ENCODE peak calls at places on chromosomes 16 and 17, in seven cellular contexts. One of them, this sample, is unnamed.

GRCh38 chr17:73458191-73458590 is 146.4 kb upstream of the CDC42EP4 start:
- DNase-seq in mesothelial cell of epicardium: no peak
- DNase-seq in A549: no peak
- DNase-seq in neural crest cell: no peak
- DNase-seq in fibroblast of the aortic adventitia: no peak
- DNase-seq in H9: no peak
- DNase-seq in cardiac muscle cell: no peak
- DNase-seq in this sample: no peak

GRCh38 chr17:47204722-47205418 is 4.3 kb upstream of the MYL4 start:
- DNase-seq in mesothelial cell of epicardium: no peak
- DNase-seq in A549: no peak
- DNase-seq in neural crest cell: no peak
- DNase-seq in fibroblast of the aortic adventitia: peak
- DNase-seq in H9: no peak
- DNase-seq in cardiac muscle cell: no peak
- DNase-seq in this sample: no peak

GRCh38 chr17:3557768-3558583 is at the start of gene TRPV3:
- DNase-seq in mesothelial cell of epicardium: no peak
- DNase-seq in A549: no peak
- DNase-seq in neural crest cell: no peak
- DNase-seq in fibroblast of the aortic adventitia: peak
- DNase-seq in H9: peak
- DNase-seq in cardiac muscle cell: no peak
- DNase-seq in this sample: no peak

GRCh38 chr17:44005865-44006580 is 1.6 kb downstream of the NAGS start:
- DNase-seq in mesothelial cell of epicardium: no peak
- DNase-seq in A549: peak
- DNase-seq in neural crest cell: peak
- DNase-seq in fibroblast of the aortic adventitia: no peak
- DNase-seq in H9: peak
- DNase-seq in cardiac muscle cell: peak
- DNase-seq in this sample: no peak

GRCh38 chr17:46820592-46821450 is 2.3 kb upstream of the WNT3 start:
- DNase-seq in mesothelial cell of epicardium: no peak
- DNase-seq in A549: no peak
- DNase-seq in neural crest cell: no peak
- DNase-seq in fibroblast of the aortic adventitia: no peak
- DNase-seq in H9: peak
- DNase-seq in cardiac muscle cell: no peak
- DNase-seq in this sample: no peak

GRCh38 chr17:82300707-82301270 is 16.6 kb downstream of the CD7 start:
- DNase-seq in mesothelial cell of epicardium: no peak
- DNase-seq in A549: peak
- DNase-seq in neural crest cell: peak
- DNase-seq in fibroblast of the aortic adventitia: peak
- DNase-seq in H9: peak
- DNase-seq in cardiac muscle cell: peak
- DNase-seq in this sample: no peak

GRCh38 chr16:3022208-3022696 is 1.5 kb downstream of the HCFC1R1 start:
- DNase-seq in mesothelial cell of epicardium: peak
- DNase-seq in A549: peak
- DNase-seq in neural crest cell: no peak
- DNase-seq in fibroblast of the aortic adventitia: peak
- DNase-seq in H9: peak
- DNase-seq in cardiac muscle cell: peak
- DNase-seq in this sample: no peak

GRCh38 chr17:21108651-21109050 is 18.1 kb upstream of the DHRS7B start:
- DNase-seq in mesothelial cell of epicardium: no peak
- DNase-seq in A549: no peak
- DNase-seq in neural crest cell: no peak
- DNase-seq in fibroblast of the aortic adventitia: no peak
- DNase-seq in H9: no peak
- DNase-seq in cardiac muscle cell: no peak
- DNase-seq in this sample: no peak

GRCh38 chr16:15457390-15457789 is 23.0 kb downstream of the BMERB1 start:
- DNase-seq in mesothelial cell of epicardium: no peak
- DNase-seq in A549: no peak
- DNase-seq in neural crest cell: no peak
- DNase-seq in fibroblast of the aortic adventitia: no peak
- DNase-seq in H9: no peak
- DNase-seq in cardiac muscle cell: no peak
- DNase-seq in this sample: peak

GRCh38 chr17:28684963-28685362 is 23.0 kb downstream of the SUPT6H start:
- DNase-seq in mesothelial cell of epicardium: no peak
- DNase-seq in A549: peak
- DNase-seq in neural crest cell: no peak
- DNase-seq in fibroblast of the aortic adventitia: peak
- DNase-seq in H9: no peak
- DNase-seq in cardiac muscle cell: no peak
- DNase-seq in this sample: no peak

GRCh38 chr16:2741168-2741567 is 11.3 kb upstream of the SRRM2 start:
- DNase-seq in mesothelial cell of epicardium: no peak
- DNase-seq in A549: no peak
- DNase-seq in neural crest cell: no peak
- DNase-seq in fibroblast of the aortic adventitia: no peak
- DNase-seq in H9: no peak
- DNase-seq in cardiac muscle cell: no peak
- DNase-seq in this sample: no peak

GRCh38 chr17:1315409-1315808 is 35.9 kb downstream of the TRARG1 start:
- DNase-seq in mesothelial cell of epicardium: no peak
- DNase-seq in A549: no peak
- DNase-seq in neural crest cell: no peak
- DNase-seq in fibroblast of the aortic adventitia: no peak
- DNase-seq in H9: no peak
- DNase-seq in cardiac muscle cell: no peak
- DNase-seq in this sample: no peak

GRCh38 chr17:33109331-33110072 is 117.9 kb downstream of the SPACA3 start:
- DNase-seq in mesothelial cell of epicardium: no peak
- DNase-seq in A549: no peak
- DNase-seq in neural crest cell: no peak
- DNase-seq in fibroblast of the aortic adventitia: no peak
- DNase-seq in H9: no peak
- DNase-seq in cardiac muscle cell: no peak
- DNase-seq in this sample: no peak

DNA sequence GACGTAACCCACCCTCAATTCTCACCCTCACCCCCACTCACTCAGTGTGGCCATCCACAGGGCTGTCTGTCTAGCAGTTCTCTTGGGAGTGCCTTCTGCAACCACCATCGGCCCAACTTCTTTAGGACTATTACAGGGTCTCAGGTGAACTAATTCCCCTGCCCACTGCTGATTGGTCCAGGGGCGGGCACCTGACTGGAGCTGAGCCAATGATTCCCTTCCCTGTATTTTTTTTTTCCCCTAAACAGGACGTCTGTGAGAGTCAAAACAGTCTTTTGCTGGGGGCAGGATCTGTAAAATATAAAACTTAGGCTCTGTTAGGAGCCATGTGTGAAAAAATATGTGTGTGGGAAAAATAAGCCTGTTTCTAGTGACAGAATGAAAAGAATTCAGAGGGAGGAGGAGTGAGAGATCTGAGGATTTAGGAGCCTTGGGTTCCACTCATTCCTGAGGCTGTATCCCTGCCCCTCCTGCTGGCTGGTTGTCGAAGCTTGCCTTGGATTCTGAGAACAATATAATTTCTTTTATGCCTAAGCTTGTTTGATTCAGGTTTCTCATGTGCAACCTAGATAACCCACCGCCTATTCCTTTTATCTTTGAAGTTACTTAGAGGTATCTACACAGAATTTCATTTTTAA is 115.0 kb downstream of the SPACA3 start:
- DNase-seq in mesothelial cell of epicardium: no peak
- DNase-seq in A549: no peak
- DNase-seq in neural crest cell: no peak
- DNase-seq in fibroblast of the aortic adventitia: no peak
- DNase-seq in H9: no peak
- DNase-seq in cardiac muscle cell: no peak
- DNase-seq in this sample: no peak
- TF ChIP-seq CTCF in mesothelial cell of epicardium: no peak
- TF ChIP-seq CTCF in A549: no peak
- TF ChIP-seq CTCF in neural crest cell: no peak
- TF ChIP-seq CTCF in fibroblast of the aortic adventitia: no peak
- TF ChIP-seq CTCF in H9: peak
- TF ChIP-seq CTCF in cardiac muscle cell: no peak
- TF ChIP-seq CTCF in this sample: no peak

GRCh38 chr17:5236871-5237540 is 2.3 kb upstream of the SCIMP start:
- DNase-seq in mesothelial cell of epicardium: no peak
- DNase-seq in A549: no peak
- DNase-seq in neural crest cell: no peak
- DNase-seq in fibroblast of the aortic adventitia: no peak
- DNase-seq in H9: no peak
- DNase-seq in cardiac muscle cell: no peak
- DNase-seq in this sample: no peak

GRCh38 chr17:5238333-5238732 is 3.7 kb upstream of the SCIMP start:
- DNase-seq in mesothelial cell of epicardium: no peak
- DNase-seq in A549: no peak
- DNase-seq in neural crest cell: no peak
- DNase-seq in fibroblast of the aortic adventitia: no peak
- DNase-seq in H9: no peak
- DNase-seq in cardiac muscle cell: no peak
- DNase-seq in this sample: no peak

GRCh38 chr17:5234645-5235576 is at the start of gene SCIMP:
- DNase-seq in mesothelial cell of epicardium: no peak
- DNase-seq in A549: no peak
- DNase-seq in neural crest cell: no peak
- DNase-seq in fibroblast of the aortic adventitia: no peak
- DNase-seq in H9: no peak
- DNase-seq in cardiac muscle cell: no peak
- DNase-seq in this sample: no peak

GRCh38 chr17:5241861-5242671 is 7.4 kb upstream of the SCIMP start:
- DNase-seq in mesothelial cell of epicardium: no peak
- DNase-seq in A549: no peak
- DNase-seq in neural crest cell: no peak
- DNase-seq in fibroblast of the aortic adventitia: no peak
- DNase-seq in H9: no peak
- DNase-seq in cardiac muscle cell: no peak
- DNase-seq in this sample: no peak

DNA sequence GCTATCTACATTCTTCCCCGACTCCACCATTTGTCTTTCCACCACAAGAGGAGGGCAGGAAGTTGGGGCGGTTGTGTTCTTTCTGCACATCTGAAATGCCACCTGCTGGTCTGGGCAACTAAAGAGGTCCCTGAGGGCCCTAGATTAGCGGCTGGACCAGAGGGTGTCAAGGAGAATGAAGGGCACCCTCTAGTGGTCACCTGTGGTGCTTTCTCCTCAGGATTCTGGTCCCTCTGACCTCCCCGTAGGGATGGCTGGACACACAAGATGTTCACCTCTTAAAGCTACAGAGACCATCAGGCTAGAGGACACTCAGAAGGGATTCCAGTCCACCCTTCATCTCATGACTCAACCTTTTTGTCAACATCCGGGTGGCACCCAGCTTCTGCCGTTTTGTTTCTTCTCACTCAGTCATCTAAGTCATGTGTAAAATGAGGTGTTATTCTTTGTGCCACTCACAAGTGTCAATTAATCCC is 2.9 kb upstream of the SCIMP start:
- DNase-seq in mesothelial cell of epicardium: no peak
- DNase-seq in A549: peak
- DNase-seq in neural crest cell: peak
- DNase-seq in fibroblast of the aortic adventitia: peak
- DNase-seq in H9: peak
- DNase-seq in cardiac muscle cell: peak
- DNase-seq in this sample: no peak
- TF ChIP-seq CTCF in mesothelial cell of epicardium: no peak
- TF ChIP-seq CTCF in A549: peak
- TF ChIP-seq CTCF in neural crest cell: peak
- TF ChIP-seq CTCF in fibroblast of the aortic adventitia: peak
- TF ChIP-seq CTCF in H9: peak
- TF ChIP-seq CTCF in cardiac muscle cell: peak
- TF ChIP-seq CTCF in this sample: peak

GRCh38 chr16:86103320-86103719 is 204.4 kb downstream of the IRF8 start:
- DNase-seq in mesothelial cell of epicardium: no peak
- DNase-seq in A549: no peak
- DNase-seq in neural crest cell: no peak
- DNase-seq in fibroblast of the aortic adventitia: no peak
- DNase-seq in H9: no peak
- DNase-seq in cardiac muscle cell: no peak
- DNase-seq in this sample: no peak

GRCh38 chr16:86107190-86107589 is 208.2 kb downstream of the IRF8 start:
- DNase-seq in mesothelial cell of epicardium: no peak
- DNase-seq in A549: no peak
- DNase-seq in neural crest cell: no peak
- DNase-seq in fibroblast of the aortic adventitia: no peak
- DNase-seq in H9: no peak
- DNase-seq in cardiac muscle cell: no peak
- DNase-seq in this sample: no peak

GRCh38 chr16:86101912-86102187 is 202.9 kb downstream of the IRF8 start:
- DNase-seq in mesothelial cell of epicardium: no peak
- DNase-seq in A549: no peak
- DNase-seq in neural crest cell: no peak
- DNase-seq in fibroblast of the aortic adventitia: peak
- DNase-seq in H9: no peak
- DNase-seq in cardiac muscle cell: no peak
- DNase-seq in this sample: no peak

GRCh38 chr16:86101135-86101911 is 202.4 kb downstream of the IRF8 start:
- DNase-seq in mesothelial cell of epicardium: no peak
- DNase-seq in A549: no peak
- DNase-seq in neural crest cell: no peak
- DNase-seq in fibroblast of the aortic adventitia: no peak
- DNase-seq in H9: no peak
- DNase-seq in cardiac muscle cell: no peak
- DNase-seq in this sample: no peak

DNA sequence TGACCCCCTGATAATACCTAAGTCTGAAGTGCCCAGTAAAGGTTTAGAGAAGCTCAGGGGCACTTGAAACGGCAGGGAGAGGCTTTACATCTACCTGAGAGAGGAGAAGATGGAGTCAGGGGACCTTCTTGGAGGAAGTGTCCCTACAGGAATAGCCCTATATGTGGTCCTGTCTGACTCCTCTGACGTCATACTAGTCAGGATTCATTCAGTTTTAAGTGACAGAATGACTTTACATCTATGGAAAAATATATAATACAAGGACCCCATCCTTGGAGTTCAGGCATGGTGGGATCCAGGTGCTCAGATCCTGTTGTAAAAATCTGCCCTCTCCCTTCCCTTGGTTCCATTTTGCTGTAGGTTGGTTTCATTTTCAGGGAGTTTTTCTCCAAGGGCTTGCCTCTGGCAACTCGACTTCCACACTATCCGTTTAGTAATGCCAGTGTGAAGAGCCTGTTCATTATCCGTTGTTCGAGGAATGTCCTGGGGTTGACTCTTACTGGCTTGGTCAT is 205.6 kb downstream of the IRF8 start:
- DNase-seq in mesothelial cell of epicardium: no peak
- DNase-seq in A549: no peak
- DNase-seq in neural crest cell: no peak
- DNase-seq in fibroblast of the aortic adventitia: no peak
- DNase-seq in H9: no peak
- DNase-seq in cardiac muscle cell: no peak
- DNase-seq in this sample: no peak
- TF ChIP-seq CTCF in mesothelial cell of epicardium: no peak
- TF ChIP-seq CTCF in A549: no peak
- TF ChIP-seq CTCF in neural crest cell: no peak
- TF ChIP-seq CTCF in fibroblast of the aortic adventitia: no peak
- TF ChIP-seq CTCF in H9: no peak
- TF ChIP-seq CTCF in cardiac muscle cell: no peak
- TF ChIP-seq CTCF in this sample: no peak

DNA sequence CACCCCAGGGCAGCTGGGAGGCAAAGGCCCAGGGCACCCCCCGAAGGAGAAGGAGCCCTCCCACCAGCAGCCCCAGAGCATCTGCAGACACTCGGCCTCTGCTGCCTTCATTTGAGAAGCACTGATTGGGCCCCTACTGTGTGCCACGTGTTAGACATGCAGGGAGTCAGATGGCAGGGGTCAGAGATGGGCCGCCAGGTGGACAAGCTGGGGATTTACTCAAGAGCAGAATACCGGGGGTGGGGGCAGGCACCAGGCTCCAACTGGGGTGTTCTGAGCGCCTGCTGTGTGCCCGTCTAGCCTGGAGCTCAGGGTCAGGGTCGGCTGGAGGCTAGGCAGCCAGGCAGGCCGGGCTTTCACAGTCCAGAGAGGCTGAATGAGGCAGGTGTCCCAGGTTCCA is 18.7 kb downstream of the TPSG1 start:
- DNase-seq in mesothelial cell of epicardium: no peak
- DNase-seq in A549: no peak
- DNase-seq in neural crest cell: no peak
- DNase-seq in fibroblast of the aortic adventitia: no peak
- DNase-seq in H9: peak
- DNase-seq in cardiac muscle cell: no peak
- DNase-seq in this sample: no peak
- TF ChIP-seq CTCF in mesothelial cell of epicardium: no peak
- TF ChIP-seq CTCF in A549: no peak
- TF ChIP-seq CTCF in neural crest cell: no peak
- TF ChIP-seq CTCF in fibroblast of the aortic adventitia: no peak
- TF ChIP-seq CTCF in H9: peak
- TF ChIP-seq CTCF in cardiac muscle cell: no peak
- TF ChIP-seq CTCF in this sample: no peak